ENCODE peak calls at places on chromosomes 16 and 17, in nine cellular contexts. U, H, O, C, W, F, X, S and E are unnamed samples.

GRCh38 chr16:23564964-23565363 is 7.4 kb downstream of the UBFD1 start:
- DNase-seq in W (no peak), S (no peak), C (no peak), X (peak), O (no peak), F (no peak), U (peak), H (no peak), E (no peak)

GRCh38 chr16:84985079-84986065 is 26.0 kb downstream of the ZDHHC7 start:
- DNase-seq in C (peak), X (no peak), U (no peak), O (peak), W (no peak), S (no peak), F (peak), H (no peak), E (no peak)

GRCh38 chr16:50210266-50211038 is 55.9 kb upstream of the ADCY7 start:
- DNase-seq in U (peak), W (peak), F (peak), O (peak), X (peak), H (peak), S (peak), C (peak), E (no peak)

GRCh38 chr17:74429604-74430384 is 2.1 kb upstream of the GPRC5C start:
- DNase-seq in O (peak), H (peak), W (peak), X (peak), C (no peak), U (peak), F (no peak), S (no peak), E (no peak)

GRCh38 chr16:48531011-48531962 is 78.7 kb downstream of the N4BP1 start:
- DNase-seq in C (no peak), F (no peak), X (no peak), H (no peak), O (no peak), W (no peak), S (peak), U (no peak), E (no peak)

GRCh38 chr17:32528825-32529224 is 42.0 kb downstream of the CDK5R1 start:
- DNase-seq in F (no peak), W (no peak), O (no peak), U (no peak), C (no peak), S (no peak), H (no peak), X (no peak), E (no peak)

GRCh38 chr17:7466644-7467341 is 12.6 kb downstream of the ZBTB4 start:
- DNase-seq in C (no peak), U (no peak), O (peak), H (peak), W (peak), X (peak), F (peak), S (peak), E (no peak)

GRCh38 chr16:73170587-73170986 is 122.7 kb upstream of the ZFHX3 start:
- DNase-seq in H (no peak), C (no peak), U (no peak), S (no peak), W (no peak), O (no peak), F (no peak), X (no peak), E (peak)

GRCh38 chr16:55641430-55642056 is 14.2 kb upstream of the SLC6A2 start:
- DNase-seq in F (no peak), C (no peak), W (no peak), X (no peak), O (no peak), S (no peak), H (no peak), U (no peak), E (no peak)

GRCh38 chr16:87037012-87037411 is 280.2 kb downstream of the C16orf95 start:
- DNase-seq in X (no peak), S (no peak), F (no peak), H (no peak), U (no peak), O (no peak), C (no peak), W (no peak), E (peak)

GRCh38 chr16:5836979-5837670 is 739.5 kb upstream of the EEF2KMT start:
- DNase-seq in H (no peak), O (no peak), U (no peak), S (no peak), F (no peak), X (no peak), W (no peak), C (no peak), E (no peak)

GRCh38 chr17:68972119-68972704 is 17.0 kb upstream of the ABCA8 start:
- DNase-seq in S (no peak), X (no peak), C (no peak), U (no peak), O (peak), H (no peak), F (no peak), W (no peak), E (no peak)

GRCh38 chr17:8556074-8556473 is 74.5 kb downstream of the MYH10 start:
- DNase-seq in U (no peak), H (no peak), F (no peak), O (no peak), C (no peak), S (no peak), W (no peak), X (no peak), E (no peak)

GRCh38 chr17:57707892-57708291 is 37.2 kb downstream of the CCDC182 start:
- DNase-seq in S (no peak), X (no peak), U (no peak), H (no peak), W (no peak), F (no peak), O (no peak), C (no peak), E (no peak)

GRCh38 chr16:89471225-89471624 is 19.1 kb downstream of the ANKRD11 start:
- DNase-seq in U (no peak), F (no peak), W (no peak), S (no peak), X (no peak), O (no peak), H (no peak), C (no peak), E (no peak)

GRCh38 chr16:695355-696089 is 5.3 kb upstream of the WDR24 start:
- DNase-seq in S (no peak), H (peak), C (peak), X (peak), U (no peak), O (peak), F (no peak), W (peak), E (no peak)

GRCh38 chr16:70494777-70495176 is 28.6 kb downstream of the COG4 start:
- DNase-seq in X (no peak), W (no peak), F (no peak), H (no peak), C (no peak), U (no peak), O (no peak), S (no peak), E (no peak)

GRCh38 chr16:57883953-57884654 is 81.8 kb upstream of the KIFC3 start:
- DNase-seq in W (no peak), X (no peak), H (no peak), S (no peak), F (no peak), C (no peak), U (no peak), O (no peak), E (no peak)

GRCh38 chr17:82128287-82128686 is 30.3 kb upstream of the FASN start:
- DNase-seq in H (no peak), C (no peak), W (no peak), X (no peak), S (no peak), U (no peak), O (no peak), F (no peak), E (no peak)

GRCh38 chr16:14579266-14579665 is 50.8 kb downstream of the PARN start:
- DNase-seq in C (no peak), S (no peak), U (no peak), F (no peak), H (peak), W (no peak), O (no peak), X (no peak), E (no peak)

GRCh38 chr17:66190738-66191606 is 961 bp downstream of the CEP112 start:
- DNase-seq in S (no peak), U (no peak), O (no peak), C (no peak), F (no peak), H (no peak), W (no peak), X (no peak), E (no peak)

GRCh38 chr17:46106966-46107644 is 86.1 kb downstream of the KANSL1 start:
- DNase-seq in H (no peak), O (no peak), W (no peak), C (no peak), S (no peak), U (no peak), F (no peak), X (no peak), E (no peak)

GRCh38 chr16:53743149-53743566 is 39.2 kb downstream of the FTO start:
- DNase-seq in H (no peak), C (no peak), S (no peak), U (no peak), F (no peak), X (peak), W (peak), O (no peak), E (no peak)

GRCh38 chr17:75970011-75970523 is 8.9 kb downstream of the ACOX1 start:
- DNase-seq in C (no peak), O (no peak), H (no peak), F (no peak), S (no peak), W (no peak), X (no peak), U (no peak), E (no peak)

GRCh38 chr16:30032083-30032819 is 1.2 kb upstream of the TLCD3B start:
- DNase-seq in X (peak), F (no peak), H (peak), S (peak), O (peak), U (no peak), C (no peak), W (peak), E (no peak)

GRCh38 chr16:48433849-48434530 is 48.8 kb upstream of the SIAH1 start:
- DNase-seq in O (no peak), X (no peak), W (no peak), F (no peak), H (no peak), U (no peak), C (no peak), S (no peak), E (no peak)

GRCh38 chr16:15773964-15774363 is 82.9 kb downstream of the MYH11 start:
- DNase-seq in C (no peak), U (no peak), F (no peak), X (no peak), H (no peak), S (no peak), O (no peak), W (no peak), E (no peak)

GRCh38 chr17:64373722-64374121 is 16.9 kb downstream of the PECAM1 start:
- DNase-seq in F (no peak), H (no peak), O (no peak), W (no peak), U (no peak), X (no peak), C (no peak), S (no peak), E (no peak)

GRCh38 chr17:33291248-33292183 is 1.6 kb downstream of the ASIC2 start:
- DNase-seq in O (peak), W (no peak), U (no peak), F (peak), C (peak), X (peak), H (no peak), S (no peak), E (peak)

GRCh38 chr17:78109489-78109761 is 19.1 kb downstream of the TMC6 start:
- DNase-seq in W (no peak), H (no peak), S (no peak), U (no peak), C (no peak), F (no peak), X (no peak), O (no peak), E (peak)

GRCh38 chr17:78111727-78112507 is 16.6 kb downstream of the TMC6 start:
- DNase-seq in F (peak), H (no peak), C (no peak), X (no peak), S (no peak), O (no peak), U (no peak), W (no peak), E (no peak)

GRCh38 chr17:78111012-78111726 is 17.4 kb downstream of the TMC6 start:
- DNase-seq in F (no peak), U (no peak), C (no peak), S (no peak), W (no peak), X (no peak), O (no peak), H (no peak), E (no peak)

GRCh38 chr17:78108726-78109488 is 19.6 kb downstream of the TMC6 start:
- DNase-seq in C (no peak), X (no peak), O (no peak), S (no peak), F (no peak), H (no peak), U (no peak), W (no peak), E (peak)

DNA sequence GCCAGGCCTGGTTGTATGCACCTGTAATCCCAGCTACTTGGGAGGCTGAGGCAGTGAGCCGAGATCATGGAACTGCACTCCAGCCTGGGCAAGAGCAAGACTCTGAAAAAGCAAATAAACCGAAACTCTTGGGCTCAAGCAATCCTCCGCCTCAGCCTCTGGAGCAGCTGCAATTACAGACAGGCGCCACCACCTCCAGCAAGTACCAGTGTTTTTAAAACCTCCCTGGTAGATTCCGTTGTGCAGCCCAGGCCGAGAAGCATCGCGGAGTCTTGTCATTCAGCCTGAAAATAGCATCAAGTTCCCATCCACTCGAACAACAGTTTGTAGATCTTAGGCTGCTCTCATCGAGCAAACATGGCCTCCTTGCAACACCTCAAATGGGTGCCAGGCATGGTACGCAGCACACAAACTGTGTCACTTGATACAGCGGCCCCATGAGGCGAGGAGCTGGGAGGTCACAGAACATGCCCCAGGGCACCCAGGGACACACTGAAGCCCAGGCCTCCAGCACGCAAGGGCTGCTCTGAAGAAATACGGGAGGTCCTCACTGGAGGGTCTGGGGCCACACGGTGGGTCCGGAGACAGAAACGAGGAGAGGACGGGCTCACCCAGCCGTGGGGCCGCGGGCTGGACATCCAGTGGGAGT is 18.1 kb downstream of the TMC6 start:
- DNase-seq in W (no peak), U (no peak), F (no peak), C (no peak), O (no peak), H (no peak), X (no peak), S (no peak), E (no peak)
- TF ChIP-seq POLR2A in W (no peak), U (no peak), F (no peak), C (no peak), O (no peak), H (no peak), X (no peak), S (no peak), E (no peak)

DNA sequence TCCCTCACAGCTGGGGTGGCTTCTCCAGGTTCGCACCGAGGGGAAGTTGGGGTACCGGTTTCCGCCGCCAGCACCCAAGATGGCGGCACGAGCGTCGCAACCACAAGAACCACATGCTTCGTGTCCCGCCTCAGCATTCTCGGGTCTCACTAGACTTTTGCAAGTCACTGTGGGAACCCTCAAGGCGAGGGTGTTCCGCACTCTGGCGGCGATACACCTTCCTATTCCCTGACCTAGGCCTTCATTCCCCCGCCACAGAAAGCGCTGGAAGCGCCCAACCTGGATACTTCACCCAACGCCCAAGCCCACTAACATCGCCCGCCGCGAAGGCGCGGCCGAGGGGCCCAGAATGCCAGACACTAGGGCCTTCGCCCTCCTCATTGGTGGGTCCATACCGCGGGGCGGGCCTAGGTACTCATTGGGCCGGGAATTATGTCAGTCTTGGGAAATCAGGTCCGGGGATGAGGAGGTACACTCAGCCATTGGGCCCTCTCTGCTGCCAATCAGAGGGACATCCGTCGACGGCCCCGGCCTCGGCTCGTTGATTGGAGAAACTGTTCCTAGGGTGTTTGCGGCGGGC is 328 bp upstream of the NFE2L1 start:
- DNase-seq in S (peak), W (peak), U (peak), X (peak), O (peak), F (peak), H (peak), C (peak), E (peak)
- TF ChIP-seq POLR2A in S (peak), W (peak), U (peak), X (peak), O (peak), F (peak), H (no peak), C (peak), E (peak)

GRCh38 chr16:67429053-67429798 is 1.7 kb upstream of the HSD11B2 start:
- DNase-seq in S (no peak), F (no peak), U (no peak), X (no peak), H (peak), C (peak), W (no peak), O (no peak), E (no peak)
- TF ChIP-seq POLR2A in S (no peak), F (no peak), U (no peak), X (no peak), H (no peak), C (peak), W (no peak), O (no peak), E (no peak)

GRCh38 chr16:2840914-2841313 is 10.8 kb downstream of the ZG16B start:
- DNase-seq in U (no peak), C (no peak), F (no peak), O (no peak), X (no peak), H (no peak), S (no peak), W (no peak), E (no peak)

GRCh38 chr16:2839650-2840450 is 9.7 kb downstream of the ZG16B start:
- DNase-seq in U (no peak), F (no peak), C (peak), O (no peak), H (no peak), W (no peak), X (no peak), S (no peak), E (no peak)

GRCh38 chr16:2843526-2843925 is 13.4 kb downstream of the ZG16B start:
- DNase-seq in X (no peak), F (no peak), O (no peak), U (no peak), W (no peak), S (no peak), C (peak), H (no peak), E (no peak)

GRCh38 chr16:2841606-2842339 is 11.7 kb downstream of the ZG16B start:
- DNase-seq in U (no peak), X (no peak), S (no peak), H (no peak), F (no peak), O (no peak), W (no peak), C (peak), E (no peak)

DNA sequence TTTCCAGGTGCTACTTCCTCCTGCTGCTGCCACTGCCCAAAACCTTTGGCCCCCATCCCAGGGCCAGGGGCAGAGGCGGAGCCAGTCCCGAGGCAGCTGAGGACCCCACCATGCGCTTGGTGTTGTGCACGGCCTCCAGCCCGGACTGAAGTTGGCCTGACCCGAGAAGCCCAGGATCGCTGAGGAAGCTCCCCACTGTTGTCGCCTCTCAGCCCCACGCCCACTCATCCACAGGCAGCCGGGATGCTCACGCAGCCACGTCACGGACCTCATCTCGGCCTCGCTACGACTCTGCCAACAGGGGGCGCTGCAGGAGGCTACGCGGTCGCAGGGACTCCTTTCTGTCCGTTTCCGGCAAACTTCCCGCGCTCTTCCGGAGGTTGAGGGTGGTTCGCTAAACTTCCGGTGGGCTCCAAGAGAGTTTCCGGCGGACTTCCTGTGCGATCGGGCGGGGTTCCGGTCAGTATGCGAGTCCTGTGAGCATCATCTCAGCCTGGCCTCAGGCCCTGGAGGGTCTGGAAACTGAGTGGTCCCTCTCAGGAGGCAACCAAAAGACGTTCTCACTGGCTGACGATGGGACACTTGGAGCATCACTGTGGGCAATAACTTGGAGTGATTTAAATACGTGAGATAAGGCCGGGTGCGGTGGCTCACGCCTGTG is 12.4 kb downstream of the ZG16B start:
- DNase-seq in F (peak), U (no peak), O (peak), S (peak), H (peak), W (peak), C (peak), X (peak), E (peak)
- TF ChIP-seq POLR2A in F (no peak), U (no peak), O (no peak), S (no peak), H (no peak), W (no peak), C (no peak), X (no peak), E (no peak)